ENCODE peak calls at places on chromosome 11, in five cellular contexts. One of them, this sample, is unnamed.

GRCh38 chr11:38019072-38019775 is 1421.2 kb upstream of the RAG2 start:
- DNase-seq in IMR-90: no peak
- DNase-seq in kidney epithelial cell: peak
- DNase-seq in SJSA1: no peak
- DNase-seq in CD8-positive, alpha-beta memory T cell: no peak
- DNase-seq in this sample: no peak

GRCh38 chr11:8033791-8034585 is 46.9 kb downstream of the EIF3F start:
- DNase-seq in CD8-positive, alpha-beta memory T cell: no peak
- DNase-seq in IMR-90: no peak
- DNase-seq in SJSA1: no peak
- DNase-seq in kidney epithelial cell: no peak
- DNase-seq in this sample: no peak

GRCh38 chr11:107731911-107732310 is 20.1 kb upstream of the SLN start:
- DNase-seq in CD8-positive, alpha-beta memory T cell: no peak
- DNase-seq in kidney epithelial cell: no peak
- DNase-seq in IMR-90: no peak
- DNase-seq in SJSA1: no peak
- DNase-seq in this sample: no peak

GRCh38 chr11:65041206-65042035 is at the start of gene SAC3D1:
- DNase-seq in IMR-90: peak
- DNase-seq in kidney epithelial cell: peak
- DNase-seq in CD8-positive, alpha-beta memory T cell: peak
- DNase-seq in SJSA1: peak
- DNase-seq in this sample: no peak

GRCh38 chr11:30991376-30991775 is 378.2 kb downstream of the DCDC1 start:
- DNase-seq in IMR-90: no peak
- DNase-seq in kidney epithelial cell: no peak
- DNase-seq in SJSA1: no peak
- DNase-seq in CD8-positive, alpha-beta memory T cell: no peak
- DNase-seq in this sample: no peak

GRCh38 chr11:29135504-29135903 is 881.3 kb downstream of the KCNA4 start:
- DNase-seq in IMR-90: peak
- DNase-seq in CD8-positive, alpha-beta memory T cell: no peak
- DNase-seq in SJSA1: no peak
- DNase-seq in kidney epithelial cell: peak
- DNase-seq in this sample: no peak

GRCh38 chr11:2772544-2773031 is 72.8 kb upstream of the KCNQ1OT1 start:
- DNase-seq in SJSA1: peak
- DNase-seq in IMR-90: peak
- DNase-seq in kidney epithelial cell: peak
- DNase-seq in CD8-positive, alpha-beta memory T cell: no peak
- DNase-seq in this sample: no peak

GRCh38 chr11:75152651-75153553 is 2.0 kb downstream of the SLCO2B1 start:
- DNase-seq in CD8-positive, alpha-beta memory T cell: no peak
- DNase-seq in kidney epithelial cell: no peak
- DNase-seq in SJSA1: no peak
- DNase-seq in IMR-90: no peak
- DNase-seq in this sample: no peak

GRCh38 chr11:62269654-62270278 is at the start of gene SCGB2A2:
- DNase-seq in CD8-positive, alpha-beta memory T cell: no peak
- DNase-seq in IMR-90: no peak
- DNase-seq in kidney epithelial cell: no peak
- DNase-seq in SJSA1: no peak
- DNase-seq in this sample: no peak

GRCh38 chr11:35563413-35564245 is 38.2 kb upstream of the PAMR1 start:
- DNase-seq in CD8-positive, alpha-beta memory T cell: no peak
- DNase-seq in IMR-90: peak
- DNase-seq in SJSA1: no peak
- DNase-seq in kidney epithelial cell: no peak
- DNase-seq in this sample: no peak

GRCh38 chr11:46414899-46415298 is 23.3 kb upstream of the CHRM4 start:
- DNase-seq in kidney epithelial cell: no peak
- DNase-seq in CD8-positive, alpha-beta memory T cell: no peak
- DNase-seq in SJSA1: no peak
- DNase-seq in IMR-90: no peak
- DNase-seq in this sample: no peak

GRCh38 chr11:7417328-7417727 is 68.0 kb upstream of the OLFML1 start:
- DNase-seq in kidney epithelial cell: no peak
- DNase-seq in CD8-positive, alpha-beta memory T cell: no peak
- DNase-seq in IMR-90: no peak
- DNase-seq in SJSA1: no peak
- DNase-seq in this sample: no peak

GRCh38 chr11:67057410-67057757 is 737 bp downstream of the RHOD start:
- DNase-seq in IMR-90: no peak
- DNase-seq in kidney epithelial cell: no peak
- DNase-seq in CD8-positive, alpha-beta memory T cell: no peak
- DNase-seq in SJSA1: no peak
- DNase-seq in this sample: no peak

GRCh38 chr11:33329705-33330329 is 72.6 kb downstream of the HIPK3 start:
- DNase-seq in IMR-90: peak
- DNase-seq in CD8-positive, alpha-beta memory T cell: no peak
- DNase-seq in SJSA1: no peak
- DNase-seq in kidney epithelial cell: peak
- DNase-seq in this sample: peak

GRCh38 chr11:124863137-124863825 is 2.0 kb upstream of the ROBO3 start:
- DNase-seq in CD8-positive, alpha-beta memory T cell: no peak
- DNase-seq in SJSA1: no peak
- DNase-seq in kidney epithelial cell: no peak
- DNase-seq in IMR-90: peak
- DNase-seq in this sample: no peak

GRCh38 chr11:65797711-65798110 is 10.8 kb downstream of the OVOL1 start:
- DNase-seq in CD8-positive, alpha-beta memory T cell: no peak
- DNase-seq in IMR-90: no peak
- DNase-seq in kidney epithelial cell: no peak
- DNase-seq in SJSA1: no peak
- DNase-seq in this sample: no peak

GRCh38 chr11:101584651-101585050 is 844 bp upstream of the TRPC6 start:
- DNase-seq in CD8-positive, alpha-beta memory T cell: no peak
- DNase-seq in IMR-90: no peak
- DNase-seq in kidney epithelial cell: no peak
- DNase-seq in SJSA1: no peak
- DNase-seq in this sample: no peak

GRCh38 chr11:124950606-124951330 is 3.2 kb upstream of the CCDC15 start:
- DNase-seq in SJSA1: no peak
- DNase-seq in IMR-90: no peak
- DNase-seq in CD8-positive, alpha-beta memory T cell: no peak
- DNase-seq in kidney epithelial cell: no peak
- DNase-seq in this sample: peak

GRCh38 chr11:95095858-95096587 is 6.4 kb downstream of the ENDOD1 start:
- DNase-seq in IMR-90: peak
- DNase-seq in kidney epithelial cell: no peak
- DNase-seq in SJSA1: no peak
- DNase-seq in CD8-positive, alpha-beta memory T cell: no peak
- DNase-seq in this sample: no peak

GRCh38 chr11:110366234-110366633 is 63.5 kb upstream of the FDX1 start:
- DNase-seq in CD8-positive, alpha-beta memory T cell: no peak
- DNase-seq in kidney epithelial cell: no peak
- DNase-seq in SJSA1: peak
- DNase-seq in IMR-90: peak
- DNase-seq in this sample: no peak

GRCh38 chr11:128502736-128503135 is 84.6 kb downstream of the ETS1 start:
- DNase-seq in CD8-positive, alpha-beta memory T cell: no peak
- DNase-seq in kidney epithelial cell: no peak
- DNase-seq in SJSA1: peak
- DNase-seq in IMR-90: peak
- DNase-seq in this sample: no peak

GRCh38 chr11:45105233-45105992 is 41.0 kb upstream of the PRDM11 start:
- DNase-seq in kidney epithelial cell: no peak
- DNase-seq in SJSA1: peak
- DNase-seq in CD8-positive, alpha-beta memory T cell: peak
- DNase-seq in IMR-90: peak
- DNase-seq in this sample: peak

GRCh38 chr11:60924110-60924905 is at the start of gene TMEM132A:
- DNase-seq in kidney epithelial cell: no peak
- DNase-seq in CD8-positive, alpha-beta memory T cell: no peak
- DNase-seq in IMR-90: peak
- DNase-seq in SJSA1: peak
- DNase-seq in this sample: peak

GRCh38 chr11:44833869-44834452 is 107.2 kb downstream of the TSPAN18 start:
- DNase-seq in CD8-positive, alpha-beta memory T cell: no peak
- DNase-seq in kidney epithelial cell: no peak
- DNase-seq in SJSA1: no peak
- DNase-seq in IMR-90: no peak
- DNase-seq in this sample: no peak

GRCh38 chr11:67303989-67304411 is 670 bp downstream of the SSH3 start:
- DNase-seq in SJSA1: no peak
- DNase-seq in kidney epithelial cell: no peak
- DNase-seq in IMR-90: no peak
- DNase-seq in CD8-positive, alpha-beta memory T cell: no peak
- DNase-seq in this sample: peak

GRCh38 chr11:93526058-93526633 is 17.0 kb downstream of the SMCO4 start:
- DNase-seq in IMR-90: no peak
- DNase-seq in SJSA1: no peak
- DNase-seq in kidney epithelial cell: no peak
- DNase-seq in CD8-positive, alpha-beta memory T cell: no peak
- DNase-seq in this sample: no peak

GRCh38 chr11:93169950-93170561 is 27.7 kb downstream of the SLC36A4 start:
- DNase-seq in IMR-90: peak
- DNase-seq in kidney epithelial cell: no peak
- DNase-seq in CD8-positive, alpha-beta memory T cell: no peak
- DNase-seq in SJSA1: no peak
- DNase-seq in this sample: no peak

GRCh38 chr11:44987506-44987905 is 36.8 kb upstream of the TP53I11 start:
- DNase-seq in SJSA1: peak
- DNase-seq in IMR-90: no peak
- DNase-seq in CD8-positive, alpha-beta memory T cell: no peak
- DNase-seq in kidney epithelial cell: no peak
- DNase-seq in this sample: no peak

GRCh38 chr11:61106296-61106695 is 4.0 kb downstream of the CD5 start:
- DNase-seq in kidney epithelial cell: no peak
- DNase-seq in CD8-positive, alpha-beta memory T cell: no peak
- DNase-seq in IMR-90: no peak
- DNase-seq in SJSA1: no peak
- DNase-seq in this sample: no peak

GRCh38 chr11:120344302-120345004 is 8.2 kb downstream of the ARHGEF12 start:
- DNase-seq in IMR-90: peak
- DNase-seq in kidney epithelial cell: no peak
- DNase-seq in SJSA1: no peak
- DNase-seq in CD8-positive, alpha-beta memory T cell: peak
- DNase-seq in this sample: peak

GRCh38 chr11:131572423-131572822 is 202.0 kb downstream of the NTM start:
- DNase-seq in SJSA1: no peak
- DNase-seq in IMR-90: no peak
- DNase-seq in CD8-positive, alpha-beta memory T cell: no peak
- DNase-seq in kidney epithelial cell: no peak
- DNase-seq in this sample: no peak

GRCh38 chr11:131571571-131571970 is 201.2 kb downstream of the NTM start:
- DNase-seq in IMR-90: no peak
- DNase-seq in SJSA1: no peak
- DNase-seq in kidney epithelial cell: no peak
- DNase-seq in CD8-positive, alpha-beta memory T cell: no peak
- DNase-seq in this sample: no peak

GRCh38 chr11:131568318-131568717 is 197.9 kb downstream of the NTM start:
- DNase-seq in SJSA1: no peak
- DNase-seq in kidney epithelial cell: no peak
- DNase-seq in CD8-positive, alpha-beta memory T cell: no peak
- DNase-seq in IMR-90: no peak
- DNase-seq in this sample: no peak
- H3K4me3 ChIP-seq in SJSA1: no peak
- H3K4me3 ChIP-seq in kidney epithelial cell: no peak
- H3K4me3 ChIP-seq in CD8-positive, alpha-beta memory T cell: no peak
- H3K4me3 ChIP-seq in IMR-90: no peak
- H3K4me3 ChIP-seq in this sample: no peak

DNA sequence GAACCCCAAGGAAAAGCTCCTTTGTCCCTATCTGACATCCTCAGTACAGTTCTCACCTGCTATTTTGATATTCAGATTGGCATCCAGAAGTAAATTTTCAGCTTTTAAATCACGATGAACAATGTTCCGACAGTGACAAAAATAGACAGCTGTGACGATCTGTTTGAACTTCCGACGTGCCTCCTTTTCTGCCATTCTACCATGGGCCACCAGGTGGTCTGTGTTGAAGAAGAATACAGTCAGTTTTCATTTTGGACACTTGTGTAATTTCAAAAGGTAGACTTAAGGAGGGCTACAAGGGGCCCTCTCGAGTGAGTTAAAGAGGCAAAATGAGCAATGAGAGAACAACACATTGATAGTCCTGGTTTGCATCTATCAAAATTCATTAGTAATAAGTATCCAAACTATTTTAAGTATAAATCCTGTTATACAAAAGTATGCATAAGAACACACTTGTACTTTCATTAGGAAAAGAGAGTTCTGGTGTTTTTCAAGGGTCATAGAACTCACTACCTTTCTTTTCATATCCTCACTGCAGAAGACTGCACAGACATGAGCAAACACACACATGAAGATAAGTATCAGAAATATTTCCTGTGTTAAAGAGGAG is 89.8 kb upstream of the APOA1 start:
- DNase-seq in IMR-90: no peak
- DNase-seq in SJSA1: no peak
- DNase-seq in CD8-positive, alpha-beta memory T cell: peak
- DNase-seq in kidney epithelial cell: no peak
- DNase-seq in this sample: peak
- H3K4me3 ChIP-seq in IMR-90: no peak
- H3K4me3 ChIP-seq in SJSA1: no peak
- H3K4me3 ChIP-seq in CD8-positive, alpha-beta memory T cell: peak
- H3K4me3 ChIP-seq in kidney epithelial cell: no peak
- H3K4me3 ChIP-seq in this sample: peak

GRCh38 chr11:27553186-27553585 is 46.6 kb upstream of the LIN7C start:
- DNase-seq in CD8-positive, alpha-beta memory T cell: no peak
- DNase-seq in SJSA1: no peak
- DNase-seq in IMR-90: no peak
- DNase-seq in kidney epithelial cell: peak
- DNase-seq in this sample: no peak
- H3K4me3 ChIP-seq in CD8-positive, alpha-beta memory T cell: no peak
- H3K4me3 ChIP-seq in SJSA1: no peak
- H3K4me3 ChIP-seq in IMR-90: no peak
- H3K4me3 ChIP-seq in kidney epithelial cell: no peak
- H3K4me3 ChIP-seq in this sample: no peak

GRCh38 chr11:27596388-27596787 is 89.8 kb upstream of the LIN7C start:
- DNase-seq in CD8-positive, alpha-beta memory T cell: no peak
- DNase-seq in IMR-90: no peak
- DNase-seq in SJSA1: no peak
- DNase-seq in kidney epithelial cell: no peak
- DNase-seq in this sample: no peak

GRCh38 chr11:27600656-27601055 is 94.1 kb upstream of the LIN7C start:
- DNase-seq in IMR-90: no peak
- DNase-seq in SJSA1: no peak
- DNase-seq in CD8-positive, alpha-beta memory T cell: no peak
- DNase-seq in kidney epithelial cell: no peak
- DNase-seq in this sample: no peak

GRCh38 chr11:27596802-27597201 is 90.2 kb upstream of the LIN7C start:
- DNase-seq in SJSA1: no peak
- DNase-seq in IMR-90: no peak
- DNase-seq in kidney epithelial cell: no peak
- DNase-seq in CD8-positive, alpha-beta memory T cell: no peak
- DNase-seq in this sample: no peak

GRCh38 chr11:27603376-27603775 is 96.8 kb upstream of the LIN7C start:
- DNase-seq in CD8-positive, alpha-beta memory T cell: no peak
- DNase-seq in IMR-90: no peak
- DNase-seq in SJSA1: no peak
- DNase-seq in kidney epithelial cell: no peak
- DNase-seq in this sample: no peak

DNA sequence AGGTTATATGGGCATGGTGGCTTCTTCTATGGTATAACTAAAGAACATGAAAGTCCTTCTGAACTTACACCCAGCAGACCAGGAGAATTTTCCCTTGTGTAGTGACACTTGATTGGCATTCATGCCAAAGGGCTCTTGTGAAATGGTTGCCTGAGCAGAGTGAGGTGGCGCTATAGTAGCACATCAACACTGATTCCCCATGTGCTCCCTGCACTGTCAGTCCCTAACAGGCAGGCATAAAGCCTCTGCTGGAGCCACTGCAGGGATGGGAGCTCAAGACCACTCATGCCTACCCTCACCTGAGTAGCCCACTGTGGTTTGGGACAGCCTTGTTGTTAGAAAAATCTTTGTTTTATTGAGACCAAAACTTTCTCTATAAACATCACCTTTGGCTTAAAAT is 92.6 kb upstream of the LIN7C start:
- DNase-seq in SJSA1: no peak
- DNase-seq in kidney epithelial cell: no peak
- DNase-seq in IMR-90: no peak
- DNase-seq in CD8-positive, alpha-beta memory T cell: no peak
- DNase-seq in this sample: no peak
- H3K4me3 ChIP-seq in SJSA1: no peak
- H3K4me3 ChIP-seq in kidney epithelial cell: no peak
- H3K4me3 ChIP-seq in IMR-90: no peak
- H3K4me3 ChIP-seq in CD8-positive, alpha-beta memory T cell: no peak
- H3K4me3 ChIP-seq in this sample: no peak